ENCODE peak calls at places on chromosome 19, in six cellular contexts. H is HFFc6; U is SW480; M is stimulated activated naive CD8-positive, alpha-beta T cell treated with anti-CD3 and anti-CD28 coated beads, Interleukin-15, Interleukin-2, amounts not matched to agents 100 U/mL and 50 U/mL, for 24 hours; F is RWPE1; Q is lung microvascular endothelial cell. P is an unnamed sample.

GRCh38 chr19:29379257-29379986 is 146.4 kb upstream of the VSTM2B start:
- DNase-seq in F (no peak), M (no peak), Q (no peak), U (no peak), H (no peak), P (no peak)

GRCh38 chr19:51660975-51661600 is 14.5 kb upstream of the SIGLEC14 start:
- DNase-seq in F (peak; percentile 29), H (peak; percentile 75), M (peak; percentile 76), U (peak; percentile 68), Q (peak; percentile 80), P (peak; percentile 73)

GRCh38 chr19:31511098-31511497 is 161.9 kb upstream of the TSHZ3 start:
- DNase-seq in M (no peak), Q (no peak), H (no peak), U (no peak), F (no peak), P (no peak)

GRCh38 chr19:49534632-49535385 is 7.0 kb downstream of the RCN3 start:
- DNase-seq in M (no peak), H (no peak), Q (no peak), F (no peak), U (no peak), P (no peak)

GRCh38 chr19:45676851-45677263 is 8.8 kb downstream of the GIPR start:
- DNase-seq in Q (no peak), F (no peak), H (no peak), U (peak; percentile 64), M (peak; percentile 60), P (no peak)

GRCh38 chr19:5052515-5052914 is 83.6 kb downstream of the KDM4B start:
- DNase-seq in H (no peak), U (no peak), F (no peak), Q (no peak), M (no peak), P (no peak)

GRCh38 chr19:19062454-19063182 is 1.2 kb upstream of the SLC25A42 start:
- DNase-seq in H (peak; percentile 57), M (peak; percentile 39), U (peak; percentile 49), F (peak; percentile 42), Q (peak; percentile 19), P (no peak)

GRCh38 chr19:56314584-56315075 is at the start of gene ZSCAN5A:
- DNase-seq in Q (peak; percentile 96), U (peak; percentile 95), H (peak; percentile 92), M (peak; percentile 98), F (peak; percentile 99), P (peak; percentile 97)

GRCh38 chr19:48715276-48715675 is 4.2 kb downstream of the MAMSTR start:
- DNase-seq in F (no peak), U (no peak), M (no peak), Q (no peak), H (no peak), P (no peak)

GRCh38 chr19:41871573-41872383 is 5.3 kb upstream of the CD79A start:
- DNase-seq in H (no peak), F (no peak), M (peak; percentile 77), Q (no peak), U (no peak), P (no peak)

GRCh38 chr19:38781058-38781457 is 7.7 kb upstream of the LGALS7 start:
- DNase-seq in Q (no peak), H (no peak), F (no peak), M (no peak), U (no peak), P (no peak)

GRCh38 chr19:14517840-14518505 is at the start of gene DNAJB1:
- DNase-seq in Q (peak; percentile 81), M (peak; percentile 78), H (peak; percentile 70), F (peak; percentile 83), U (peak; percentile 62), P (no peak)